ENCODE peak calls at places on chromosomes 6 and 20, in nine cellular contexts. D is K562, X is tibial nerve, L is HCT116, T is IMR-90, V is heart left ventricle, F is A549, A is body of pancreas, R is GM12892. Q is an unnamed sample.
A peak's percentile ranks its signal among the peaks of the same experiment; 100 is the strongest.

GRCh38 chr6:69867075-69867911 is 937 bp downstream of the COL19A1 start:
- DNase-seq in R (peak; percentile 35), F (peak; percentile 0), V (peak; percentile 73), L (no peak), A (peak; percentile 57), X (no peak), D (peak; percentile 7), T (peak; percentile 0), Q (no peak)

GRCh38 chr6:163716690-163717089 is 302.2 kb downstream of the QKI start:
- DNase-seq in L (no peak), A (no peak), F (no peak), T (no peak), R (no peak), V (no peak), X (no peak), D (no peak), Q (no peak)

GRCh38 chr6:30615958-30616810 is 859 bp downstream of the PPP1R10 start:
- DNase-seq in V (no peak), D (peak; percentile 43), T (no peak), L (no peak), A (no peak), X (peak; percentile 22), R (no peak), F (no peak), Q (no peak)

GRCh38 chr6:163415620-163416379 is 1.3 kb downstream of the QKI start:
- DNase-seq in F (peak; percentile 46), D (peak; percentile 39), X (peak; percentile 53), L (no peak), A (peak; percentile 37), T (peak; percentile 52), V (peak; percentile 60), R (peak; percentile 33), Q (no peak)

GRCh38 chr6:129498556-129498940 is 211.4 kb downstream of the ARHGAP18 start:
- DNase-seq in R (no peak), V (no peak), X (no peak), D (no peak), F (no peak), T (peak; percentile 23), A (no peak), L (no peak), Q (no peak)

GRCh38 chr20:47258745-47259695 is 97.5 kb downstream of the ZMYND8 start:
- DNase-seq in A (no peak), R (peak; percentile 33), F (no peak), T (peak; percentile 63), L (no peak), V (peak; percentile 62), X (peak; percentile 43), D (no peak), Q (no peak)

GRCh38 chr20:44017905-44018683 is 103.4 kb downstream of the TOX2 start:
- DNase-seq in D (no peak), L (peak; percentile 85), X (no peak), A (peak; percentile 24), V (peak; percentile 60), R (no peak), F (peak; percentile 25), T (peak; percentile 93), Q (peak; percentile 65)

GRCh38 chr20:58449703-58450138 is 60.7 kb downstream of the VAPB start:
- DNase-seq in L (no peak), V (no peak), F (no peak), R (no peak), T (no peak), X (no peak), A (no peak), D (no peak), Q (no peak)

GRCh38 chr6:129432738-129433137 is 277.2 kb downstream of the ARHGAP18 start:
- DNase-seq in R (no peak), X (no peak), T (peak; percentile 31), D (no peak), V (no peak), L (peak; percentile 12), F (no peak), A (no peak), Q (no peak)

GRCh38 chr6:3226422-3227362 is 761 bp downstream of the TUBB2B start:
- DNase-seq in A (no peak), R (peak; percentile 56), D (peak; percentile 57), T (no peak), F (no peak), X (no peak), L (no peak), V (peak; percentile 34), Q (no peak)

GRCh38 chr20:2652724-2653510 is 485 bp downstream of the NOP56 start:
- DNase-seq in F (no peak), D (peak; percentile 52), V (no peak), R (peak; percentile 37), A (no peak), T (no peak), L (no peak), X (peak; percentile 12), Q (no peak)

GRCh38 chr6:108958900-108959770 is 110.9 kb downstream of the ARMC2 start:
- DNase-seq in L (no peak), F (no peak), V (no peak), A (no peak), R (no peak), X (no peak), T (no peak), D (no peak), Q (no peak)

GRCh38 chr6:157682856-157683481 is 140.1 kb upstream of the SNX9 start:
- DNase-seq in X (no peak), A (no peak), L (no peak), F (peak; percentile 55), V (no peak), D (no peak), R (no peak), T (peak; percentile 59), Q (no peak)

GRCh38 chr20:57498425-57499400 is 26.2 kb downstream of the CTCFL start:
- DNase-seq in A (no peak), F (no peak), T (peak; percentile 7), R (no peak), D (no peak), L (peak; percentile 19), X (no peak), V (peak; percentile 49), Q (no peak)

GRCh38 chr6:130978180-130978579 is 84.9 kb downstream of the EPB41L2 start:
- DNase-seq in R (no peak), D (no peak), A (no peak), L (no peak), F (no peak), V (no peak), X (no peak), T (no peak), Q (no peak)

GRCh38 chr6:38848760-38849159 is 133.6 kb downstream of the DNAH8 start:
- DNase-seq in V (no peak), X (no peak), F (no peak), A (no peak), L (no peak), R (no peak), D (no peak), T (no peak), Q (no peak)

GRCh38 chr6:38852215-38852614 is 137.1 kb downstream of the DNAH8 start:
- DNase-seq in R (no peak), A (no peak), V (no peak), X (no peak), F (no peak), T (no peak), L (no peak), D (peak; percentile 14), Q (no peak)

GRCh38 chr6:38856490-38856889 is 141.4 kb downstream of the DNAH8 start:
- DNase-seq in R (no peak), T (no peak), F (no peak), X (no peak), A (no peak), L (no peak), V (no peak), D (no peak), Q (no peak)

GRCh38 chr6:38857815-38858214 is 142.7 kb downstream of the DNAH8 start:
- DNase-seq in V (no peak), X (no peak), F (no peak), L (no peak), A (no peak), T (no peak), R (no peak), D (no peak), Q (no peak)

DNA sequence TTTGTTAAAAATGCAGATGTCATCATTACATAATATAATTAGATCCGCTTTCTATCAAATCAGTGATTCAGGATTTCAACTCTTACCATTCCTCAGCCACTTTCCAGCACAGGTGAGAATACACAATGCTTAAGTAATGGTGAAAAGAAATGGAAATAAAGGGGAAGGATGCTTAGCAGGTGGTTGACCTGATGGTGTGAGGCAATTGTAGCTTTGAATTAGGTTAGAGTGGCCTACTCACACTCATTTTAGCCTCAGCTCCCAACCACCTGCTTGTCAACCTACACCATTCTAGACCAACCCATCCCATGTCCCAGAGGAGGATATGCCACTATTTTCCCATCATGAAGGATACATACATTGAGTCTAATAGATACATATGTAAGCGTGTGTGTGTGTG is 138.1 kb downstream of the DNAH8 start:
- DNase-seq in T (no peak), F (no peak), V (no peak), X (no peak), R (no peak), D (no peak), L (no peak), A (no peak), Q (no peak)
- TF ChIP-seq POLR2A in T (no peak), F (no peak), V (no peak), X (no peak), R (no peak), D (no peak), L (no peak), A (no peak), Q (no peak)

DNA sequence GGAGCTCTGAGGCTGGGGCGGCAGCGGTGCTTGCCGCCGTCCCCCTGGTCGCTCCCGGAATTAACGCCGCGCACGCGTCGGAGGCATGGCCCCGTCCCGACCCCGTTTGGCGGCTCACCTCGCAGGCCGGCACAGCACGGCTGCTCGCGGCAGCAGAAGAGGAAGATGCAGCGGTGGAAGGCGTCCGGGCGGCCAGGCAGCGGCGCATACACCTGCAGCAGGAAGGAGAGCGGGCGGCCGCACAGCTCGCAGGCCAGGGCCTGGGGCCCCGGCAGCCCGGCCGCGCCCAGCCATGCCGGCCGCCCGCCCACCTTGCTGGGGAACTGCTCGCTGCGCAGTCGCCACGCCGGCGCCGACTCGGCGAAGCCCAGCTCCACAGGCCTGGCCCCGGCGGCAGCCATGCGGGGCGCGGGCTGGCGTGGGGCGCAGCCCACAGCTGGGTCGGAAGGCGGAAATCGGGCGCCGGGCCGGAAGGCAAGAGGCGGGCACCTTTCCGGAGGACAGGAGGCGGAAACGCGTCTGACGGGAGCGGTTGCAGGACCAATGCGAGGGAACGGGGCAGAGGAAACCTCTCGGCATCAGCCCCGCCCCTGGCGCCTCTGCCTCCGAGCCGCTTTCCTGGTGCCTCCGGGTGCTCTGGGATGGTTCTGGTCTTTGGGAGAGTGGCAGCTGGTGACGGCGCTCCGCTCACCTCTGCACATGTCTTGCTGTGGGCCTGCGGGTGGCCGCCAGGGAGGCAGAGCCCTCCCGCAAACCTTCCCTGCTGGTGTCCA is at the start of gene PDCD2:
- DNase-seq in V (peak; percentile 96), F (peak; percentile 82), L (peak; percentile 79), R (peak; percentile 89), A (peak; percentile 92), X (peak; percentile 79), T (peak; percentile 88), D (peak; percentile 93), Q (peak; percentile 85)
- TF ChIP-seq POLR2A in V (no peak), F (peak; percentile 76), L (peak; percentile 87), R (peak; percentile 95), A (peak; percentile 68), X (peak; percentile 51), T (peak; percentile 76), D (peak; percentile 88), Q (peak; percentile 77)

GRCh38 chr6:37102299-37103168 is 67.4 kb upstream of the PIM1 start:
- DNase-seq in F (peak; percentile 48), D (peak; percentile 87), L (peak; percentile 36), T (peak; percentile 88), A (peak; percentile 88), X (peak; percentile 69), V (peak; percentile 94), R (peak; percentile 66), Q (peak; percentile 81)
- TF ChIP-seq POLR2A in F (peak; percentile 34), D (peak; percentile 37), L (no peak), T (peak; percentile 62), A (peak; percentile 9), X (peak; percentile 44), V (no peak), R (no peak), Q (peak; percentile 49)

GRCh38 chr20:54123587-54124180 is 50.1 kb downstream of the CYP24A1 start:
- DNase-seq in L (peak; percentile 100), V (no peak), X (no peak), T (peak; percentile 93), A (peak; percentile 56), F (peak; percentile 93), D (no peak), R (no peak), Q (peak; percentile 71)
- TF ChIP-seq POLR2A in L (no peak), V (no peak), X (no peak), T (no peak), A (no peak), F (no peak), D (no peak), R (no peak), Q (no peak)